ENCODE peak calls at places on chromosomes 16 and 17, in seven cellular contexts. E is SK-N-SH, Q is GM12878, O is HepG2, A is HCT116, K is H1, Y is K562. U is an unnamed sample.

GRCh38 chr16:86509759-86510464 is 415 bp upstream of the FOXF1 start:
- DNase-seq in Y (no peak), K (peak; percentile 82), A (no peak), E (no peak), O (no peak), Q (no peak), U (no peak)

GRCh38 chr16:11181889-11182279 is 74.1 kb downstream of the SOCS1 start:
- DNase-seq in Q (peak; percentile 64), E (no peak), A (no peak), K (no peak), Y (no peak), O (no peak), U (no peak)

GRCh38 chr16:85010446-85010930 is 847 bp downstream of the ZDHHC7 start:
- DNase-seq in O (no peak), A (no peak), K (no peak), Y (no peak), E (no peak), Q (no peak), U (no peak)

GRCh38 chr17:41539979-41540701 is 12.0 kb upstream of the KRT19 start:
- DNase-seq in Q (no peak), A (no peak), O (peak; percentile 79), Y (no peak), E (peak; percentile 24), K (no peak), U (peak; percentile 75)

GRCh38 chr16:26981266-26981938 is 85.3 kb upstream of the C16orf82 start:
- DNase-seq in Y (no peak), K (no peak), E (no peak), O (no peak), A (no peak), Q (no peak), U (no peak)

GRCh38 chr17:67862614-67863217 is 37.4 kb downstream of the BPTF start:
- DNase-seq in A (no peak), E (no peak), Q (no peak), O (no peak), K (no peak), Y (peak; percentile 16), U (no peak)

GRCh38 chr17:173064-173911 is 8.2 kb downstream of the DOC2B start:
- DNase-seq in Q (no peak), O (no peak), Y (no peak), A (no peak), K (no peak), E (peak; percentile 60), U (peak; percentile 54)

GRCh38 chr17:74446551-74447500 is 14.9 kb downstream of the GPRC5C start:
- DNase-seq in O (no peak), E (peak; percentile 54), K (no peak), Y (no peak), Q (no peak), A (no peak), U (no peak)

GRCh38 chr16:83727751-83728352 is 79.9 kb upstream of the HSBP1 start:
- DNase-seq in O (no peak), Q (no peak), Y (no peak), A (no peak), E (no peak), K (no peak), U (no peak)

GRCh38 chr17:16383216-16383615 is 2.3 kb downstream of the UBB start:
- DNase-seq in K (no peak), Y (no peak), Q (no peak), A (no peak), E (no peak), O (no peak), U (no peak)

GRCh38 chr17:16380640-16381495 is at the start of gene UBB:
- DNase-seq in Q (peak; percentile 89), K (peak; percentile 93), A (peak; percentile 95), E (peak; percentile 95), O (peak; percentile 94), Y (peak; percentile 92), U (peak; percentile 97)

GRCh38 chr17:16378631-16379282 is 2.1 kb upstream of the UBB start:
- DNase-seq in O (no peak), E (no peak), Y (peak; percentile 39), K (no peak), A (no peak), Q (no peak), U (no peak)

GRCh38 chr17:16379654-16380053 is 1.2 kb upstream of the UBB start:
- DNase-seq in Y (no peak), Q (no peak), E (no peak), A (no peak), O (peak; percentile 49), K (no peak), U (no peak)

DNA sequence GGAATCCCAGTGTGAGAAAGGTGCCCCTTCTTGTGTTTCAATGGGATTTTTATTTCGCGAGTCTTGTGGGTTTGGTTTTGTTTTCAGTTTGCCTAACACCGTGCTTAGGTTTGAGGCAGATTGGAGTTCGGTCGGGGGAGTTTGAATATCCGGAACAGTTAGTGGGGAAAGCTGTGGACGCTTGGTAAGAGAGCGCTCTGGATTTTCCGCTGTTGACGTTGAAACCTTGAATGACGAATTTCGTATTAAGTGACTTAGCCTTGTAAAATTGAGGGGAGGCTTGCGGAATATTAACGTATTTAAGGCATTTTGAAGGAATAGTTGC is 567 bp downstream of the UBB start:
- DNase-seq in K (no peak), E (no peak), O (no peak), A (no peak), Q (no peak), Y (no peak), U (no peak)
- TF ChIP-seq JUND in K (no peak), E (no peak), O (no peak), A (no peak), Q (no peak), Y (no peak), U (no peak)

GRCh38 chr17:29140631-29141483 is 39.3 kb downstream of the MYO18A start:
- DNase-seq in Q (no peak), A (no peak), O (no peak), K (no peak), Y (no peak), E (peak; percentile 73), U (no peak)
- TF ChIP-seq JUND in Q (no peak), A (no peak), O (no peak), K (no peak), Y (no peak), E (no peak), U (no peak)

GRCh38 chr17:66518677-66519076 is 216.3 kb downstream of the PRKCA start:
- DNase-seq in O (no peak), K (no peak), A (no peak), E (peak; percentile 49), Y (no peak), Q (no peak), U (no peak)
- TF ChIP-seq JUND in O (no peak), K (no peak), A (no peak), E (no peak), Y (no peak), Q (no peak), U (no peak)

GRCh38 chr17:29005936-29006438 is at the start of gene SEZ6:
- DNase-seq in A (peak; percentile 8), O (peak; percentile 44), K (peak; percentile 94), E (peak; percentile 94), Q (no peak), Y (peak; percentile 93), U (peak; percentile 83)
- TF ChIP-seq JUND in A (no peak), O (peak; percentile 28), K (no peak), E (no peak), Q (no peak), Y (no peak), U (no peak)

GRCh38 chr17:57569860-57570259 is 175.2 kb downstream of the CCDC182 start:
- DNase-seq in O (no peak), E (no peak), Y (no peak), Q (no peak), K (no peak), A (no peak), U (no peak)

GRCh38 chr17:57572062-57572461 is 173.0 kb downstream of the CCDC182 start:
- DNase-seq in Q (no peak), A (no peak), O (no peak), K (no peak), Y (no peak), E (no peak), U (no peak)

GRCh38 chr17:57574040-57574513 is 171.0 kb downstream of the CCDC182 start:
- DNase-seq in E (no peak), Y (no peak), O (no peak), K (no peak), Q (no peak), A (no peak), U (no peak)

GRCh38 chr17:57570740-57571344 is 174.3 kb downstream of the CCDC182 start:
- DNase-seq in Q (no peak), O (no peak), A (no peak), Y (no peak), E (no peak), K (no peak), U (no peak)

DNA sequence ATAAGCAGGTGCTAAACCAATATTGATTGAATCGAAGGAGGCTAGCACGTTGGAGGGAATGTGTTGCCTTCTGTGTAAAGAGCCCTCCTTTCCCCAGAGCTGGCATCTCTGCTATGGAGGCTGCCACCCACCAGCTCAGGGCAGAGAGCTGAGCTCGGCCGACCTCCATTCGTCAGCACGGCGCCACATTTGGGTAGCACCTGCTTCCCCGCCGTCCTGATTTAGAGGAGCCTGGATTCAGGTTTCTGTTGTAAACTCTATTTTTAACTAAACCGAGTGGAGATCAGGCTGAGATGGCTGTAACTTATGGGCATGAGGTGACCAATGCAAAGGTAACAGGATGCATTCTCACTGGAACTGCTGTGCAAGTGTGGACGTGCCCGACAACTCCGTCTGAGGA is 172.5 kb downstream of the CCDC182 start:
- DNase-seq in Y (no peak), A (no peak), K (no peak), E (no peak), O (no peak), Q (no peak), U (no peak)
- TF ChIP-seq JUND in Y (no peak), A (no peak), K (no peak), E (no peak), O (no peak), Q (no peak), U (no peak)

GRCh38 chr17:29763273-29763672 is 140.6 kb upstream of the CORO6 start:
- DNase-seq in O (no peak), Y (no peak), A (no peak), E (no peak), Q (no peak), K (no peak), U (no peak)

GRCh38 chr17:29757788-29758187 is 135.1 kb upstream of the CORO6 start:
- DNase-seq in O (no peak), E (no peak), A (no peak), Q (no peak), Y (no peak), K (no peak), U (no peak)

GRCh38 chr17:29758255-29758654 is 135.5 kb upstream of the CORO6 start:
- DNase-seq in O (no peak), E (no peak), Q (no peak), A (no peak), K (no peak), Y (no peak), U (no peak)

GRCh38 chr17:29760771-29761682 is 138.3 kb upstream of the CORO6 start:
- DNase-seq in Y (no peak), O (peak; percentile 60), K (peak; percentile 82), E (peak; percentile 96), A (no peak), Q (peak; percentile 55), U (peak; percentile 80)

GRCh38 chr17:29760279-29760721 is 137.6 kb upstream of the CORO6 start:
- DNase-seq in Q (peak; percentile 85), K (no peak), E (no peak), Y (no peak), O (no peak), A (no peak), U (peak; percentile 8)
- TF ChIP-seq JUND in Q (no peak), K (no peak), E (no peak), Y (no peak), O (no peak), A (no peak), U (no peak)

GRCh38 chr17:6187836-6188235 is 117.7 kb downstream of the WSCD1 start:
- DNase-seq in Q (no peak), A (no peak), Y (no peak), E (no peak), O (no peak), K (no peak), U (no peak)
- TF ChIP-seq JUND in Q (no peak), A (no peak), Y (no peak), E (no peak), O (no peak), K (no peak), U (no peak)

U was measured in T47D.